ENCODE peak calls at places on chromosomes 13 and 19, in ten cellular contexts. One of them, this sample, is unnamed.
A peak's percentile ranks its signal among the peaks of the same experiment; 100 is the strongest.

GRCh38 chr13:39961036-39961435 is 305.6 kb downstream of the COG6 start:
- DNase-seq in pancreas: no peak
- DNase-seq in PC-3: no peak
- DNase-seq in heart right ventricle: no peak
- DNase-seq in MM.1S: no peak
- DNase-seq in A549: no peak
- DNase-seq in colonic mucosa: no peak
- DNase-seq in thoracic aorta: no peak
- DNase-seq in Panc1: no peak
- DNase-seq in cardiac muscle cell: no peak
- DNase-seq in this sample: no peak

GRCh38 chr19:10112037-10112751 is 701 bp downstream of the P2RY11 start:
- DNase-seq in pancreas: no peak
- DNase-seq in PC-3: peak; percentile 22
- DNase-seq in heart right ventricle: no peak
- DNase-seq in MM.1S: peak; percentile 59
- DNase-seq in A549: peak; percentile 50
- DNase-seq in colonic mucosa: no peak
- DNase-seq in thoracic aorta: no peak
- DNase-seq in Panc1: no peak
- DNase-seq in cardiac muscle cell: no peak
- DNase-seq in this sample: no peak

GRCh38 chr13:112702341-112702982 is 12.6 kb downstream of the ATP11A start:
- DNase-seq in pancreas: no peak
- DNase-seq in PC-3: no peak
- DNase-seq in heart right ventricle: no peak
- DNase-seq in MM.1S: no peak
- DNase-seq in A549: no peak
- DNase-seq in colonic mucosa: no peak
- DNase-seq in thoracic aorta: no peak
- DNase-seq in Panc1: no peak
- DNase-seq in cardiac muscle cell: no peak
- DNase-seq in this sample: peak; percentile 24

GRCh38 chr19:19747357-19748220 is 14.7 kb upstream of the ZNF14 start:
- DNase-seq in pancreas: no peak
- DNase-seq in PC-3: no peak
- DNase-seq in heart right ventricle: no peak
- DNase-seq in MM.1S: no peak
- DNase-seq in A549: no peak
- DNase-seq in colonic mucosa: no peak
- DNase-seq in thoracic aorta: no peak
- DNase-seq in Panc1: no peak
- DNase-seq in cardiac muscle cell: no peak
- DNase-seq in this sample: no peak

GRCh38 chr13:50261502-50261901 is 246.3 kb downstream of the KCNRG start:
- DNase-seq in pancreas: no peak
- DNase-seq in PC-3: no peak
- DNase-seq in heart right ventricle: no peak
- DNase-seq in MM.1S: no peak
- DNase-seq in A549: no peak
- DNase-seq in colonic mucosa: no peak
- DNase-seq in thoracic aorta: no peak
- DNase-seq in Panc1: no peak
- DNase-seq in cardiac muscle cell: no peak
- DNase-seq in this sample: no peak

GRCh38 chr13:21625366-21625765 is 21.4 kb upstream of the MICU2 start:
- DNase-seq in pancreas: no peak
- DNase-seq in PC-3: peak; percentile 59
- DNase-seq in heart right ventricle: no peak
- DNase-seq in MM.1S: peak; percentile 67
- DNase-seq in A549: peak; percentile 45
- DNase-seq in colonic mucosa: peak; percentile 29
- DNase-seq in thoracic aorta: no peak
- DNase-seq in Panc1: no peak
- DNase-seq in cardiac muscle cell: no peak
- DNase-seq in this sample: no peak

GRCh38 chr13:27406178-27406939 is 18.1 kb upstream of the GTF3A start:
- DNase-seq in pancreas: peak; percentile 24
- DNase-seq in PC-3: peak; percentile 62
- DNase-seq in heart right ventricle: no peak
- DNase-seq in MM.1S: peak; percentile 55
- DNase-seq in A549: peak; percentile 49
- DNase-seq in colonic mucosa: peak; percentile 54
- DNase-seq in thoracic aorta: no peak
- DNase-seq in Panc1: no peak
- DNase-seq in cardiac muscle cell: peak; percentile 35
- DNase-seq in this sample: no peak

GRCh38 chr13:113756441-113757097 is 2.5 kb upstream of the TMEM255B start:
- DNase-seq in pancreas: no peak
- DNase-seq in PC-3: peak; percentile 34
- DNase-seq in heart right ventricle: no peak
- DNase-seq in MM.1S: no peak
- DNase-seq in A549: no peak
- DNase-seq in colonic mucosa: no peak
- DNase-seq in thoracic aorta: no peak
- DNase-seq in Panc1: no peak
- DNase-seq in cardiac muscle cell: no peak
- DNase-seq in this sample: peak; percentile 62

GRCh38 chr19:49488046-49488862 is 846 bp downstream of the RPL13A start:
- DNase-seq in pancreas: no peak
- DNase-seq in PC-3: no peak
- DNase-seq in heart right ventricle: no peak
- DNase-seq in MM.1S: peak; percentile 18
- DNase-seq in A549: no peak
- DNase-seq in colonic mucosa: no peak
- DNase-seq in thoracic aorta: no peak
- DNase-seq in Panc1: no peak
- DNase-seq in cardiac muscle cell: no peak
- DNase-seq in this sample: no peak

GRCh38 chr19:17289489-17289888 is 7.8 kb downstream of the ANKLE1 start:
- DNase-seq in pancreas: peak; percentile 45
- DNase-seq in PC-3: peak; percentile 24
- DNase-seq in heart right ventricle: peak; percentile 73
- DNase-seq in MM.1S: peak; percentile 48
- DNase-seq in A549: peak; percentile 91
- DNase-seq in colonic mucosa: peak; percentile 68
- DNase-seq in thoracic aorta: no peak
- DNase-seq in Panc1: no peak
- DNase-seq in cardiac muscle cell: peak; percentile 92
- DNase-seq in this sample: no peak

GRCh38 chr13:50798923-50799322 is 44.6 kb downstream of the DLEU7 start:
- DNase-seq in pancreas: no peak
- DNase-seq in PC-3: peak; percentile 40
- DNase-seq in heart right ventricle: no peak
- DNase-seq in MM.1S: no peak
- DNase-seq in A549: no peak
- DNase-seq in colonic mucosa: no peak
- DNase-seq in thoracic aorta: no peak
- DNase-seq in Panc1: no peak
- DNase-seq in cardiac muscle cell: no peak
- DNase-seq in this sample: no peak

GRCh38 chr13:80217614-80218456 is 123.1 kb downstream of the SPRY2 start:
- DNase-seq in pancreas: no peak
- DNase-seq in PC-3: peak; percentile 70
- DNase-seq in heart right ventricle: no peak
- DNase-seq in MM.1S: no peak
- DNase-seq in A549: peak; percentile 31
- DNase-seq in colonic mucosa: no peak
- DNase-seq in thoracic aorta: no peak
- DNase-seq in Panc1: no peak
- DNase-seq in cardiac muscle cell: no peak
- DNase-seq in this sample: no peak

GRCh38 chr19:3114811-3115210 is 20.6 kb downstream of the GNA11 start:
- DNase-seq in pancreas: no peak
- DNase-seq in PC-3: no peak
- DNase-seq in heart right ventricle: no peak
- DNase-seq in MM.1S: no peak
- DNase-seq in A549: no peak
- DNase-seq in colonic mucosa: no peak
- DNase-seq in thoracic aorta: no peak
- DNase-seq in Panc1: no peak
- DNase-seq in cardiac muscle cell: no peak
- DNase-seq in this sample: no peak
- TF ChIP-seq CTCF in pancreas: no peak
- TF ChIP-seq CTCF in PC-3: no peak
- TF ChIP-seq CTCF in heart right ventricle: no peak
- TF ChIP-seq CTCF in MM.1S: no peak
- TF ChIP-seq CTCF in A549: no peak
- TF ChIP-seq CTCF in colonic mucosa: no peak
- TF ChIP-seq CTCF in thoracic aorta: no peak
- TF ChIP-seq CTCF in Panc1: no peak
- TF ChIP-seq CTCF in cardiac muscle cell: no peak
- TF ChIP-seq CTCF in this sample: no peak

DNA sequence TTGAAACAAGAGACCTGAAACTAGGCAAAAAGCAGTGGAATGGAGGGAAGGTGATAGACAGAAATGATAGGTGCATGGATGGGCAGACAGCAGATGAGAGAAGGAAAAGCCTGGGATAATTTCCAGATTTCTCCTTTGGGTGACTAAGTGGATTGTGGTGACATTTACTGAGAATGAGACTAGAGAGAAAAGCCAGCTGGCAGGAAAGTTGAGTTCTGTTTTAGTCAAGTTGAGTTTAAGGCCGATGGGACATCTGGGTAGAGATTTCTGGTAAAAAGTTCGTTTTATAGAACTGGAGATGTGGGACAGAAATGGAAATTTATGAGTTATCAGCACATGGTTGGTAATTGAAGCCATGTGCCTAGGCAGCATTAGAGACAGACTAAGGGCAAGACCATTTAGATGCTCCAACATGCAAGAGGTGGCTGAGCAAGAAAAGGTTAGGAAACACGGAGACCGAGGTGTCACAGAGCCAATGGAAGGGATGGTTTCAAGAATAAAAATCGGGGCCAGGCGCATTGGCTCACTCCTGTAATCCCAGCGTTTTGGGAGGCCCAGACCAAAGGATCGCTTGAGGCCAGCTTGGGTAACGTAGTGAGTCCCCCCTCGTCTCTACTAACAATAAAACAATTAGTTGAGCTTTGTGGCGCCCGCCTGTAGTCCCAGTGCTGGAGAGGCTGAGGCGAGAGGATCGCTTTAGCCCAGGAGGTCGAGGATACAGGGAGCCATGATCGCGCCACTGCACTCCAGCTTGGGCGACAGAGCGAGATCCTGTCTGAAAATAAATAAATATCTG is 9.6 kb upstream of the DGKH start:
- DNase-seq in pancreas: no peak
- DNase-seq in PC-3: no peak
- DNase-seq in heart right ventricle: no peak
- DNase-seq in MM.1S: no peak
- DNase-seq in A549: no peak
- DNase-seq in colonic mucosa: no peak
- DNase-seq in thoracic aorta: no peak
- DNase-seq in Panc1: no peak
- DNase-seq in cardiac muscle cell: no peak
- DNase-seq in this sample: no peak
- H3K4me3 ChIP-seq in pancreas: no peak overlapping the region
- H3K4me3 ChIP-seq in PC-3: peak overlapping the region; percentile 77
- H3K4me3 ChIP-seq in heart right ventricle: no peak overlapping the region
- H3K4me3 ChIP-seq in MM.1S: peak overlapping the region; percentile 73
- H3K4me3 ChIP-seq in A549: no peak overlapping the region
- H3K4me3 ChIP-seq in colonic mucosa: peak overlapping the region; percentile 92
- H3K4me3 ChIP-seq in thoracic aorta: peak overlapping the region; percentile 94
- H3K4me3 ChIP-seq in Panc1: no peak overlapping the region
- H3K4me3 ChIP-seq in cardiac muscle cell: peak overlapping the region; percentile 55
- H3K4me3 ChIP-seq in this sample: peak overlapping the region; percentile 88

GRCh38 chr13:23701191-23701590 is 131.0 kb downstream of the TNFRSF19 start:
- DNase-seq in pancreas: no peak
- DNase-seq in PC-3: no peak
- DNase-seq in heart right ventricle: no peak
- DNase-seq in MM.1S: no peak
- DNase-seq in A549: no peak
- DNase-seq in colonic mucosa: no peak
- DNase-seq in thoracic aorta: no peak
- DNase-seq in Panc1: no peak
- DNase-seq in cardiac muscle cell: no peak
- DNase-seq in this sample: no peak
- H3K4me1 ChIP-seq in pancreas: no peaks in the 10 kb centered on the region
- H3K4me1 ChIP-seq in PC-3: no peaks in the 10 kb centered on the region
- H3K4me1 ChIP-seq in heart right ventricle: peaks cover 37% of the 10 kb centered on the region
- H3K4me1 ChIP-seq in MM.1S: no peaks in the 10 kb centered on the region
- H3K4me1 ChIP-seq in A549: no peaks in the 10 kb centered on the region
- H3K4me1 ChIP-seq in colonic mucosa: no peaks in the 10 kb centered on the region
- H3K4me1 ChIP-seq in thoracic aorta: no peaks in the 10 kb centered on the region
- H3K4me1 ChIP-seq in Panc1: no peaks in the 10 kb centered on the region
- H3K4me1 ChIP-seq in cardiac muscle cell: no peaks in the 10 kb centered on the region
- H3K4me1 ChIP-seq in this sample: peaks cover 5% of the 10 kb centered on the region

DNA sequence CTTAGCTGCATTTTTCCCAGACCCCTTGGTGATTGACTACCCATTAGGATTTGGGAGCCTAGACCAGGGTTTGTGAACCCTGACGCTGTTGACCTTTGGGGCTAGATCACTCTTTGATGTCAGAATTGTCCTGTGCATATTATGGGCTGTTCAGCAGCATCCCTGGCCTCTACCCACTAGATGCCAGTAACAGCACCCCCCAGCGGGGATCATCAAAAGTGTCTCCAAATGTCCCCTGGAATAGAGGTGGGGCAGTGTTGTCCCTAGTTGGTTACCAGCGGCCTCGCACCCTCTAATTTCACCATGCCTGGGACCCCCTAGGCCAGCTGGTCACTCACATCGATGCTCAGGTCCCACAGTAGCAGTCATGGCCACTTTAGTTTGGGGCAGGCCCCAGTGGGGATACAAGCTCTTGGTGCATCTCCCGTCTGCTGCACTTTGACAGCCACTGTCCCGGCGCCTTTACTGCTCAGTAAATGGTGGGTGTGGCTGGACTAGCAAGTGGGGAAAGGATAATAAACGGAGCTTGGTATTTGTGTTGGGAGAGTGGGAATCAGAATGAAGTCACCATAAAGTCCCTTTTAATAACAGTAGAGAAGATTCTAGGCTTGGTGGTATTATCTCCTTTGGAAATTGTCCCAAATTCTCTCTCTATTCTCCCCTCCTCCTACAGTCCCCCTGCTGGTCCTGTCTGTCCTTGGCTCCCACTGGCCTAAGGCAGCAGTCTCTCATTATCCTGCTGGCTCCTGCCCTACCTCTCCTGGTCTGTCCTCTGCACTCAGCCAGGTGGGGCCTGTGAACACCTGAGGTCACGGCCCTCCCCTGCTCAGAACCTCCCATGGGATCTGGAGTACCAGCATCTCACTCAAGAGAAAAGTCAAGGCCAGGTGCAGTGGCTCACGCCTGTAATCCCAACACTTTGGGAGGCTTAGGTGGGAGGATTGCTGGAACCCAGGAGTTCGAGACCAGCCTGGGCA is 80.6 kb downstream of the SIPA1L3 start:
- DNase-seq in pancreas: no peak
- DNase-seq in PC-3: no peak
- DNase-seq in heart right ventricle: no peak
- DNase-seq in MM.1S: no peak
- DNase-seq in A549: peak; percentile 53
- DNase-seq in colonic mucosa: peak; percentile 68
- DNase-seq in thoracic aorta: no peak
- DNase-seq in Panc1: no peak
- DNase-seq in cardiac muscle cell: no peak
- DNase-seq in this sample: no peak
- TF ChIP-seq CTCF in pancreas: no peak
- TF ChIP-seq CTCF in PC-3: peak; percentile 14
- TF ChIP-seq CTCF in heart right ventricle: no peak
- TF ChIP-seq CTCF in MM.1S: peak; percentile 13
- TF ChIP-seq CTCF in A549: peak; percentile 57
- TF ChIP-seq CTCF in colonic mucosa: peak; percentile 17
- TF ChIP-seq CTCF in thoracic aorta: no peak
- TF ChIP-seq CTCF in Panc1: no peak
- TF ChIP-seq CTCF in cardiac muscle cell: peak; percentile 26
- TF ChIP-seq CTCF in this sample: no peak